ENCODE peak calls at places on chromosomes 16 and 17, in nine cellular contexts. Z is RPMI7951; W is activated CD4-positive, alpha-beta T cell treated with anti-CD3 and anti-CD28 coated beads for 24 hours; I is fibroblast of pulmonary artery; R is COLO829; B is RWPE1; A is dorsolateral prefrontal cortex; N is WTC11; O is EL. U is an unnamed sample.

GRCh38 chr16:81315271-81316175 is 761 bp downstream of the GAN start:
- DNase-seq in A (peak), Z (peak), O (peak), W (no peak), R (no peak), I (peak), B (peak), N (peak), U (peak)

GRCh38 chr16:54191592-54191991 is 95.0 kb downstream of the IRX3 start:
- DNase-seq in A (no peak), I (no peak), R (no peak), Z (no peak), O (no peak), W (no peak), N (no peak), B (no peak), U (no peak)

GRCh38 chr16:81136331-81137011 is 40.3 kb upstream of the GCSH start:
- DNase-seq in Z (no peak), I (no peak), N (no peak), W (no peak), A (peak), R (no peak), B (no peak), O (no peak), U (no peak)

GRCh38 chr16:84054916-84055315 is 12.3 kb upstream of the SLC38A8 start:
- DNase-seq in W (no peak), A (no peak), O (no peak), I (no peak), R (no peak), Z (no peak), B (no peak), N (peak), U (no peak)

GRCh38 chr17:50203086-50203485 is 1.7 kb upstream of the COL1A1 start:
- DNase-seq in B (no peak), Z (no peak), N (no peak), A (no peak), W (no peak), O (peak), R (no peak), I (peak), U (no peak)

GRCh38 chr17:28133562-28133970 is 91.1 kb downstream of the NLK start:
- DNase-seq in O (peak), B (peak), N (no peak), R (peak), I (peak), W (no peak), Z (peak), A (no peak), U (no peak)

GRCh38 chr17:21199311-21199710 is 14.7 kb downstream of the TMEM11 start:
- DNase-seq in N (peak), I (peak), R (no peak), Z (peak), W (no peak), B (no peak), O (peak), A (no peak), U (no peak)

GRCh38 chr17:63439682-63440081 is 6.4 kb downstream of the CYB561 start:
- DNase-seq in N (no peak), I (peak), W (no peak), A (no peak), O (peak), R (peak), B (no peak), Z (peak), U (peak)

GRCh38 chr16:2483160-2483559 is 8.2 kb downstream of the TBC1D24 start:
- DNase-seq in A (peak), N (no peak), I (no peak), W (no peak), Z (peak), B (no peak), O (no peak), R (no peak), U (no peak)

GRCh38 chr17:45316271-45317112 is at the start of gene MAP3K14:
- DNase-seq in W (no peak), A (peak), I (peak), R (no peak), O (peak), Z (peak), B (peak), N (peak), U (peak)

GRCh38 chr17:42750730-42751356 is 6.0 kb upstream of the EZH1 start:
- DNase-seq in N (no peak), I (no peak), W (no peak), O (no peak), R (no peak), B (no peak), A (no peak), Z (no peak), U (no peak)

GRCh38 chr17:79586131-79586530 is 24.7 kb downstream of the RBFOX3 start:
- DNase-seq in Z (no peak), W (no peak), O (no peak), A (no peak), B (no peak), I (no peak), N (no peak), R (no peak), U (no peak)

GRCh38 chr17:75488693-75489510 is 26.4 kb downstream of the CASKIN2 start:
- DNase-seq in R (no peak), W (no peak), A (no peak), I (no peak), Z (no peak), B (no peak), N (no peak), O (no peak), U (no peak)

GRCh38 chr16:5216681-5217080 is 119.1 kb upstream of the EEF2KMT start:
- DNase-seq in A (no peak), O (no peak), N (no peak), Z (no peak), I (no peak), W (no peak), R (no peak), B (no peak), U (no peak)

GRCh38 chr17:37828313-37829124 is 83.7 kb upstream of the HNF1B start:
- DNase-seq in R (no peak), I (peak), N (no peak), B (no peak), O (peak), W (no peak), Z (peak), A (no peak), U (no peak)

GRCh38 chr17:77875051-77875780 is 83.3 kb upstream of the TNRC6C start:
- DNase-seq in Z (peak), O (peak), N (no peak), R (peak), A (no peak), B (no peak), W (no peak), I (peak), U (no peak)

GRCh38 chr17:58329035-58329807 is 626 bp upstream of the TSPOAP1 start:
- DNase-seq in R (no peak), I (no peak), N (peak), W (peak), B (no peak), Z (no peak), O (no peak), A (no peak), U (peak)

GRCh38 chr17:52410781-52411180 is 252.3 kb upstream of the CA10 start:
- DNase-seq in A (no peak), Z (no peak), W (no peak), O (no peak), B (no peak), R (no peak), I (no peak), N (no peak), U (no peak)

GRCh38 chr17:63293310-63293709 is 152.8 kb downstream of the CYB561 start:
- DNase-seq in I (peak), A (no peak), Z (peak), O (peak), W (no peak), N (no peak), B (no peak), R (peak), U (no peak)

GRCh38 chr17:39995438-39995837 is 14.8 kb downstream of the PSMD3 start:
- DNase-seq in W (no peak), A (no peak), R (no peak), O (no peak), N (no peak), B (no peak), Z (no peak), I (no peak), U (no peak)

GRCh38 chr17:76179496-76180467 is 38.7 kb upstream of the FOXJ1 start:
- DNase-seq in N (no peak), Z (no peak), A (no peak), O (peak), B (no peak), R (no peak), I (peak), W (no peak), U (peak)

GRCh38 chr17:80621335-80622169 is 76.9 kb downstream of the RPTOR start:
- DNase-seq in I (no peak), W (no peak), R (no peak), B (no peak), O (no peak), Z (no peak), A (peak), N (no peak), U (no peak)

GRCh38 chr16:16101585-16101984 is 121.7 kb downstream of the ABCC6 start:
- DNase-seq in R (no peak), Z (no peak), O (no peak), B (no peak), N (no peak), A (no peak), W (no peak), I (no peak), U (no peak)

GRCh38 chr17:80826346-80826954 is 165.2 kb upstream of the CHMP6 start:
- DNase-seq in B (no peak), A (no peak), O (no peak), Z (no peak), W (no peak), N (no peak), R (no peak), I (no peak), U (no peak)

GRCh38 chr16:9258423-9259051 is 167.1 kb downstream of the HAPSTR1 start:
- DNase-seq in A (peak), R (peak), O (peak), W (peak), N (peak), B (peak), Z (peak), I (peak), U (no peak)

GRCh38 chr17:36930501-36930900 is 6.8 kb upstream of the LHX1 start:
- DNase-seq in A (no peak), O (no peak), Z (no peak), R (no peak), W (no peak), I (no peak), B (no peak), N (no peak), U (no peak)

GRCh38 chr16:57873218-57873617 is 70.9 kb upstream of the KIFC3 start:
- DNase-seq in N (peak), A (no peak), W (no peak), R (no peak), O (no peak), Z (no peak), I (no peak), B (no peak), U (no peak)

U was measured in immature natural killer cell.